ENCODE peak calls at places on chromosomes 12 and 14, in eight cellular contexts. X is neuronal stem cell; B is left ventricle myocardium inferior; P is CD8-positive, alpha-beta memory T cell; L is CD8-positive, alpha-beta T cell; D is A549; T is aorta; K is GM23248. O is an unnamed sample. For H3K4me1, the result is how much of the 10 kb centered on the place peaks cover.

GRCh38 chr12:72995616-72996015 is 723.4 kb downstream of the TRHDE start:
- DNase-seq in D (no peak), T (no peak), X (no peak), B (no peak), K (no peak), L (no peak), P (no peak), O (no peak)

GRCh38 chr12:13169255-13169654 is 27.3 kb upstream of the EMP1 start:
- DNase-seq in P (no peak), L (no peak), D (no peak), B (no peak), X (no peak), K (no peak), T (no peak), O (no peak)

GRCh38 chr14:32985881-32986280 is 47.2 kb downstream of the NPAS3 start:
- DNase-seq in B (peak), T (no peak), X (no peak), L (no peak), D (no peak), K (no peak), P (no peak), O (no peak)

GRCh38 chr12:67909681-67910080 is 79.6 kb upstream of the IFNG-AS1 start:
- DNase-seq in T (no peak), X (no peak), D (no peak), K (peak), L (no peak), B (no peak), P (no peak), O (no peak)

GRCh38 chr14:104895786-104896642 is 28.7 kb upstream of the PLD4 start:
- DNase-seq in T (peak), L (peak), K (peak), X (no peak), B (peak), P (no peak), D (no peak), O (peak)

GRCh38 chr14:89794096-89794495 is 160.4 kb downstream of the EFCAB11 start:
- DNase-seq in P (no peak), L (no peak), K (peak), T (peak), D (no peak), B (peak), X (no peak), O (no peak)

GRCh38 chr12:127169321-127170270 is 1097.4 kb upstream of the TMEM132C start:
- DNase-seq in K (peak), L (no peak), B (no peak), T (no peak), P (no peak), D (no peak), X (no peak), O (no peak)

GRCh38 chr12:132129007-132129406 is 15.1 kb downstream of the DDX51 start:
- DNase-seq in D (no peak), T (no peak), B (no peak), K (no peak), P (no peak), L (no peak), X (no peak), O (no peak)

GRCh38 chr14:77313374-77313773 is 7.3 kb downstream of the POMT2 start:
- DNase-seq in B (no peak), P (no peak), X (no peak), T (no peak), K (no peak), D (no peak), L (no peak), O (no peak)

GRCh38 chr12:1660304-1661187 is 30.3 kb upstream of the ADIPOR2 start:
- DNase-seq in P (peak), L (peak), D (peak), K (peak), B (no peak), T (no peak), X (no peak), O (peak)

GRCh38 chr12:29431516-29431915 is 50.5 kb upstream of the ERGIC2 start:
- DNase-seq in B (no peak), T (no peak), K (no peak), X (no peak), P (no peak), L (no peak), D (no peak), O (no peak)

DNA sequence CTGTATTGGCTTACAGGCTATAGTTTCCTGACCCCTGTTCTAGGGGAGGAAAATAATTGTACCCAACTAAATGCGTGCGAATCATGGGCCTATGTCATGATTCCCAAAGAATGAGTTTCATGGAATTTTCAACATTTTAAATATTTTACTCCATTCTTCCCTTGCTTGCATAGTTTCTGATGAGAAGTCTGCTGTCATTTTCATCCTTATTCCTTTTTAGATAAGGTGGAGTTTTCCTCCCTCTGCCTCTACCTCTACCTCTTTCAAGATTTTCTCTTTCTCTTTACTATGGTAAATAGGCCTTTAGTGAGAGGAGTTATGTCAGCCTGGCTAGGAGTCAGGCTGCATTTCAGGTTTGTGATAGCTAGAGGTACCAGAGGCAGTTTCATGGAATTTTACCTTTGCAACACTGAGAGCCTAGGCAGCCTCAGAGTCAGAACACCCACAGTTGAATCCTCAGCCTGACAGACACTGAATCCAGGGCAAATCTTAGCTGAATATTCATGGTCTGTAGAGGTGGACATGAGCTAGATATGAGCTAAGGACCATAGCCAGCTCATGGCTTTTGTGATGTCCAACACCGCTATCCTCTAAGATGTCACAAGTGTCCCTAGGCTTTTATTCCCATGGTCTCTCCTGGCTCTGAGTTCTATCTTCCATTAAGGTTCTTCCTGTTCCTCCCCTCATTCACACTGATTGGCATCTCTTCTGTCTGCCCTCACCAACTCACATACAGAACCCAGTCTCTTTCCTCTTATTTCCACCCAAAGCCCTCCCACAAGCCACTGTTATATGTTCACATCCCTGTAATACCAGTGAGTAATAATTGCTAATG is 6.0 kb downstream of the SERPINA3 start:
- DNase-seq in L (no peak), P (no peak), D (no peak), B (no peak), T (no peak), X (no peak), K (peak), O (no peak)
- H3K27ac ChIP-seq in L (no peak), P (no peak), D (no peak), B (no peak), T (no peak), X (no peak), K (no peak), O (no peak)

GRCh38 chr12:46558696-46559095 is 186.1 kb upstream of the SLC38A2 start:
- DNase-seq in P (no peak), B (no peak), L (no peak), D (no peak), K (peak), X (no peak), T (no peak), O (no peak)
- H3K4me3 ChIP-seq in P (no peak), B (no peak), L (no peak), D (no peak), K (no peak), X (no peak), T (no peak), O (no peak)

GRCh38 chr12:64085154-64085553 is 136.9 kb downstream of the KICS2 start:
- DNase-seq in X (no peak), L (no peak), T (no peak), K (no peak), P (no peak), D (no peak), B (no peak), O (no peak)
- H3K4me1 ChIP-seq in X (under half), L (under half), T (under half), K (half or more), P (under half), D (half or more), B (half or more), O (under half)

GRCh38 chr14:23115918-23116317 is 3.1 kb downstream of the CEBPE start:
- DNase-seq in T (no peak), L (no peak), B (no peak), D (no peak), P (no peak), K (no peak), X (no peak), O (no peak)
- H3K27ac ChIP-seq in T (no peak), L (no peak), B (no peak), D (peak), P (no peak), K (peak), X (no peak), O (peak)

GRCh38 chr12:19189522-19189921 is 60.0 kb downstream of the PLEKHA5 start:
- DNase-seq in D (no peak), B (no peak), X (no peak), L (no peak), K (peak), P (no peak), T (no peak), O (no peak)

GRCh38 chr12:19183121-19183838 is 53.7 kb downstream of the PLEKHA5 start:
- DNase-seq in T (no peak), L (no peak), B (no peak), P (no peak), X (no peak), D (peak), K (peak), O (no peak)

GRCh38 chr12:19186722-19187661 is 57.5 kb downstream of the PLEKHA5 start:
- DNase-seq in D (peak), K (peak), L (no peak), B (no peak), T (no peak), P (no peak), X (peak), O (no peak)

GRCh38 chr12:19181666-19182426 is 52.3 kb downstream of the PLEKHA5 start:
- DNase-seq in K (peak), T (no peak), B (no peak), X (no peak), P (no peak), D (no peak), L (no peak), O (no peak)

GRCh38 chr12:19185262-19185929 is 55.9 kb downstream of the PLEKHA5 start:
- DNase-seq in X (no peak), B (no peak), P (no peak), D (no peak), K (no peak), L (no peak), T (no peak), O (no peak)
- H3K4me3 ChIP-seq in X (no peak), B (no peak), P (no peak), D (no peak), K (no peak), L (no peak), T (no peak), O (no peak)

O was measured in left lung.